ENCODE peak calls at places on chromosomes 16 and 17, in seven cellular contexts. X, E, V, W, N, Z and T are unnamed samples.

GRCh38 chr17:17698371-17698770 is 17.1 kb downstream of the RAI1 start:
- DNase-seq in V (no peak), W (no peak), N (no peak), X (no peak), Z (no peak), E (no peak), T (no peak)

GRCh38 chr17:80861892-80862291 is 129.7 kb upstream of the CHMP6 start:
- DNase-seq in W (peak), N (peak), E (no peak), Z (no peak), X (no peak), V (no peak), T (no peak)

GRCh38 chr17:10171581-10171981 is 26.8 kb downstream of the GAS7 start:
- DNase-seq in Z (peak), V (no peak), X (no peak), N (no peak), E (no peak), W (no peak), T (no peak)

GRCh38 chr17:2723997-2724782 is 12.6 kb upstream of the CLUH start:
- DNase-seq in N (no peak), X (no peak), W (peak), V (no peak), Z (no peak), E (no peak), T (no peak)

GRCh38 chr17:50129303-50129945 is 536 bp downstream of the SAMD14 start:
- DNase-seq in Z (no peak), V (no peak), W (peak), N (no peak), X (no peak), E (no peak), T (no peak)

GRCh38 chr17:58755577-58756245 is at the start of gene PPM1E:
- DNase-seq in X (peak), N (peak), V (no peak), W (peak), E (peak), Z (peak), T (peak)

GRCh38 chr17:32551186-32551955 is 64.6 kb downstream of the CDK5R1 start:
- DNase-seq in N (no peak), X (no peak), V (no peak), Z (peak), W (peak), E (no peak), T (peak)

GRCh38 chr16:24174504-24174903 is 81.6 kb upstream of the CACNG3 start:
- DNase-seq in V (no peak), W (no peak), N (no peak), E (no peak), X (no peak), Z (no peak), T (no peak)

GRCh38 chr16:4059969-4060368 is 56.3 kb downstream of the ADCY9 start:
- DNase-seq in Z (no peak), E (no peak), X (no peak), N (no peak), W (peak), V (no peak), T (no peak)

GRCh38 chr17:47708312-47708863 is 14.4 kb downstream of the TBKBP1 start:
- DNase-seq in V (no peak), N (no peak), Z (no peak), E (no peak), W (no peak), X (no peak), T (no peak)

GRCh38 chr16:4182581-4183257 is 59.2 kb downstream of the SRL start:
- DNase-seq in X (no peak), N (no peak), V (no peak), Z (peak), W (no peak), E (no peak), T (no peak)